ENCODE peak calls at places on chromosomes 3 and 15, in four cellular contexts. X is pancreas, J is amygdala, G is dermis blood vessel endothelial cell. W is an unnamed sample.

GRCh38 chr15:83890584-83890983 is 236.7 kb downstream of the ADAMTSL3 start:
- DNase-seq in X (no peak), J (no peak), G (peak; percentile 8), W (no peak)

GRCh38 chr3:126493731-126494130 is 18.0 kb upstream of the ZXDC start:
- DNase-seq in X (no peak), J (no peak), G (no peak), W (no peak)

GRCh38 chr15:60574801-60575631 is 96.1 kb upstream of the ICE2 start:
- DNase-seq in X (no peak), J (no peak), G (peak; percentile 70), W (no peak)

GRCh38 chr15:92034227-92034626 is 180.7 kb downstream of the SLCO3A1 start:
- DNase-seq in X (no peak), J (no peak), G (no peak), W (no peak)

GRCh38 chr15:49288411-49288810 is 118.4 kb downstream of the GALK2 start:
- DNase-seq in X (no peak), J (no peak), G (no peak), W (peak; percentile 30)

GRCh38 chr3:13535905-13536304 is 13.0 kb upstream of the FBLN2 start:
- DNase-seq in X (no peak), J (peak; percentile 26), G (no peak), W (no peak)

GRCh38 chr3:83523470-83524073 is 1435.2 kb upstream of the CADM2 start:
- DNase-seq in X (peak; percentile 55), J (no peak), G (peak; percentile 29), W (peak; percentile 42)

GRCh38 chr3:195056506-195056905 is 214.5 kb downstream of the XXYLT1 start:
- DNase-seq in X (no peak), J (no peak), G (no peak), W (no peak)

GRCh38 chr15:41256577-41257038 is 25.5 kb downstream of the CHP1 start:
- DNase-seq in X (peak; percentile 42), J (no peak), G (peak; percentile 30), W (peak; percentile 43)

GRCh38 chr3:143648708-143649107 is 199.6 kb downstream of the SLC9A9 start:
- DNase-seq in X (no peak), J (no peak), G (peak; percentile 7), W (no peak)

GRCh38 chr3:134927596-134927995 is 132.5 kb downstream of the EPHB1 start:
- DNase-seq in X (no peak), J (no peak), G (no peak), W (no peak)

GRCh38 chr3:8769088-8769822 is at the start of gene OXTR:
- DNase-seq in X (peak; percentile 57), J (peak; percentile 30), G (peak; percentile 81), W (peak; percentile 77)

GRCh38 chr3:123728014-123728413 is 143.2 kb upstream of the HACD2 start:
- DNase-seq in X (no peak), J (no peak), G (no peak), W (peak; percentile 22)

GRCh38 chr3:118729546-118729945 is 305.1 kb downstream of the IGSF11 start:
- DNase-seq in X (no peak), J (no peak), G (no peak), W (no peak)

GRCh38 chr15:77630956-77631789 is 1.5 kb downstream of the LINGO1 start:
- DNase-seq in X (peak; percentile 28), J (peak; percentile 53), G (peak; percentile 35), W (no peak)

GRCh38 chr15:72423256-72423655 is 25.2 kb downstream of the TMEM202 start:
- DNase-seq in X (no peak), J (no peak), G (no peak), W (no peak)

GRCh38 chr15:74443100-74443909 is 9.5 kb upstream of the SEMA7A start:
- DNase-seq in X (no peak), J (no peak), G (no peak), W (peak; percentile 82)

GRCh38 chr3:150407818-150408231 is 273 bp upstream of the TSC22D2 start:
- DNase-seq in X (no peak), J (no peak), G (peak; percentile 78), W (no peak)

GRCh38 chr3:68336042-68336441 is 596.3 kb downstream of the TAFA4 start:
- DNase-seq in X (no peak), J (no peak), G (no peak), W (no peak)

GRCh38 chr3:135226057-135226456 is 431.0 kb downstream of the EPHB1 start:
- DNase-seq in X (no peak), J (no peak), G (no peak), W (no peak)

GRCh38 chr3:123258811-123259420 is 57.2 kb downstream of the SEC22A start:
- DNase-seq in X (no peak), J (no peak), G (peak; percentile 77), W (peak; percentile 20)

GRCh38 chr15:65245096-65245849 is 34.0 kb upstream of the CILP start:
- DNase-seq in X (peak; percentile 17), J (no peak), G (no peak), W (peak; percentile 18)

W was measured in astrocyte.